ENCODE peak calls at places on chromosomes 11 and 22, in six cellular contexts. G is cardiac muscle cell, K is kidney, Z is right lobe of liver, W is DND-41, M is colonic mucosa. U is an unnamed sample. For H3K9me3 and H3K4me1, the result is how much of the 10 kb centered on the place peaks cover.

GRCh38 chr11:19117760-19118097 is 761 bp downstream of the ZDHHC13 start:
- DNase-seq in G (peak), K (no peak), Z (no peak), W (no peak), M (no peak), U (no peak)

GRCh38 chr11:2804701-2805387 is 80.7 kb downstream of the CDKN1C start:
- DNase-seq in G (no peak), K (peak), Z (no peak), W (no peak), M (peak), U (no peak)

GRCh38 chr22:32618461-32619140 is 144.0 kb downstream of the FBXO7 start:
- DNase-seq in G (peak), K (no peak), Z (peak), W (no peak), M (peak), U (no peak)

GRCh38 chr11:125516266-125516665 is 20.2 kb upstream of the FEZ1 start:
- DNase-seq in G (no peak), K (no peak), Z (no peak), W (no peak), M (no peak), U (no peak)

GRCh38 chr11:101706541-101706940 is 122.7 kb upstream of the TRPC6 start:
- DNase-seq in G (no peak), K (no peak), Z (no peak), W (no peak), M (no peak), U (no peak)

GRCh38 chr11:96614846-96615245 is 225.0 kb downstream of the JRKL start:
- DNase-seq in G (no peak), K (no peak), Z (no peak), W (no peak), M (no peak), U (no peak)

GRCh38 chr11:35404397-35404775 is 15.0 kb downstream of the SLC1A2 start:
- DNase-seq in G (peak), K (no peak), Z (no peak), W (peak), M (peak), U (no peak)

GRCh38 chr11:65662247-65662801 is 392 bp downstream of the RELA start:
- DNase-seq in G (peak), K (no peak), Z (no peak), W (no peak), M (peak), U (no peak)

GRCh38 chr11:43358308-43358669 is 431 bp upstream of the TTC17 start:
- DNase-seq in G (peak), K (no peak), Z (no peak), W (no peak), M (no peak), U (no peak)

GRCh38 chr11:27453701-27454100 is 18.9 kb downstream of the LGR4 start:
- DNase-seq in G (no peak), K (no peak), Z (no peak), W (no peak), M (no peak), U (no peak)

GRCh38 chr11:70205766-70206165 is 2.7 kb downstream of the FADD start:
- DNase-seq in G (no peak), K (no peak), Z (no peak), W (no peak), M (no peak), U (no peak)

GRCh38 chr11:126461996-126462395 is 106.5 kb downstream of the ST3GAL4 start:
- DNase-seq in G (no peak), K (no peak), Z (no peak), W (no peak), M (no peak), U (no peak)

GRCh38 chr11:130555251-130555841 is 106.9 kb downstream of the ADAMTS15 start:
- DNase-seq in G (peak), K (no peak), Z (no peak), W (no peak), M (no peak), U (no peak)

GRCh38 chr11:65182258-65183170 is 786 bp downstream of the CAPN1 start:
- DNase-seq in G (peak), K (peak), Z (peak), W (peak), M (peak), U (no peak)

GRCh38 chr22:50027639-50028537 is 15.3 kb upstream of the IL17REL start:
- DNase-seq in G (no peak), K (peak), Z (peak), W (no peak), M (no peak), U (peak)

GRCh38 chr11:66617148-66617814 is 851 bp downstream of the RBM14 start:
- DNase-seq in G (peak), K (no peak), Z (peak), W (no peak), M (no peak), U (no peak)

GRCh38 chr11:68312117-68312779 is at the start of gene LRP5:
- DNase-seq in G (peak), K (no peak), Z (peak), W (peak), M (no peak), U (no peak)

GRCh38 chr11:11738370-11738769 is 103.4 kb upstream of the USP47 start:
- DNase-seq in G (no peak), K (no peak), Z (no peak), W (no peak), M (no peak), U (no peak)

GRCh38 chr22:29689872-29690213 is 30.0 kb upstream of the CABP7 start:
- DNase-seq in G (peak), K (no peak), Z (peak), W (peak), M (peak), U (no peak)

GRCh38 chr11:4626207-4627105 is 10.8 kb upstream of the OR51D1 start:
- DNase-seq in G (peak), K (no peak), Z (peak), W (peak), M (peak), U (peak)

GRCh38 chr11:117217141-117217609 is 14.7 kb downstream of the PCSK7 start:
- DNase-seq in G (peak), K (peak), Z (no peak), W (no peak), M (no peak), U (no peak)

GRCh38 chr11:98572941-98573340 is 447.8 kb upstream of the CNTN5 start:
- DNase-seq in G (no peak), K (no peak), Z (no peak), W (no peak), M (no peak), U (no peak)

GRCh38 chr11:45025716-45026492 is 75.2 kb upstream of the TP53I11 start:
- DNase-seq in G (peak), K (peak), Z (no peak), W (peak), M (no peak), U (no peak)

GRCh38 chr22:21001601-21002325 is at the start of gene THAP7:
- DNase-seq in G (peak), K (peak), Z (peak), W (peak), M (peak), U (peak)

GRCh38 chr11:8271106-8271886 is 7.6 kb upstream of the LMO1 start:
- DNase-seq in G (no peak), K (no peak), Z (peak), W (no peak), M (no peak), U (no peak)

GRCh38 chr11:91959411-91959810 is 265.2 kb upstream of the FAT3 start:
- DNase-seq in G (no peak), K (no peak), Z (no peak), W (no peak), M (no peak), U (no peak)

GRCh38 chr11:132496341-132496740 is 1036.0 kb downstream of the OPCML start:
- DNase-seq in G (peak), K (no peak), Z (no peak), W (no peak), M (no peak), U (no peak)

GRCh38 chr11:71222318-71223080 is 29.9 kb downstream of the SHANK2 start:
- DNase-seq in G (peak), K (no peak), Z (peak), W (no peak), M (peak), U (no peak)

GRCh38 chr22:37544955-37545702 is 15.2 kb upstream of the CDC42EP1 start:
- DNase-seq in G (peak), K (peak), Z (peak), W (peak), M (peak), U (peak)

GRCh38 chr22:18088825-18089568 is 11.2 kb downstream of the PEX26 start:
- DNase-seq in G (no peak), K (no peak), Z (no peak), W (no peak), M (peak), U (no peak)

GRCh38 chr11:11909727-11910126 is 68.0 kb downstream of the USP47 start:
- DNase-seq in G (no peak), K (no peak), Z (no peak), W (no peak), M (no peak), U (no peak)

GRCh38 chr22:46884365-46884764 is 121.9 kb downstream of the TBC1D22A start:
- DNase-seq in G (no peak), K (no peak), Z (no peak), W (no peak), M (no peak), U (no peak)

GRCh38 chr11:36447947-36448346 is 62.1 kb downstream of the TRAF6 start:
- DNase-seq in G (no peak), K (no peak), Z (no peak), W (no peak), M (no peak), U (no peak)

GRCh38 chr11:112655386-112655785 is 305.8 kb upstream of the NCAM1 start:
- DNase-seq in G (peak), K (peak), Z (peak), W (no peak), M (peak), U (no peak)

GRCh38 chr11:86214710-86215109 is 29.8 kb upstream of the EED start:
- DNase-seq in G (no peak), K (no peak), Z (no peak), W (no peak), M (no peak), U (no peak)

GRCh38 chr22:19876941-19877625 is 22.4 kb upstream of the GNB1L start:
- DNase-seq in G (no peak), K (peak), Z (no peak), W (no peak), M (no peak), U (no peak)
- H3K27ac ChIP-seq in G (no peak), K (no peak), Z (no peak), W (peak), M (no peak), U (no peak)

GRCh38 chr22:48709976-48710375 is 1117.7 kb downstream of the BRD1 start:
- DNase-seq in G (no peak), K (peak), Z (no peak), W (no peak), M (no peak), U (no peak)
- H3K9me3 ChIP-seq in G (under half), K (under half), Z (under half), W (under half), M (under half), U (under half)

GRCh38 chr11:88174627-88175003 is 628 bp downstream of the RAB38 start:
- DNase-seq in G (peak), K (peak), Z (peak), W (no peak), M (peak), U (no peak)
- H3K4me1 ChIP-seq in G (under half), K (under half), Z (under half), W (under half), M (under half), U (under half)

GRCh38 chr11:115390441-115390840 is 113.8 kb downstream of the CADM1 start:
- DNase-seq in G (no peak), K (no peak), Z (no peak), W (no peak), M (no peak), U (no peak)

GRCh38 chr11:115391162-115391561 is 113.1 kb downstream of the CADM1 start:
- DNase-seq in G (no peak), K (no peak), Z (no peak), W (no peak), M (no peak), U (no peak)

GRCh38 chr11:115389790-115390189 is 114.4 kb downstream of the CADM1 start:
- DNase-seq in G (no peak), K (no peak), Z (no peak), W (no peak), M (no peak), U (no peak)

GRCh38 chr11:115396533-115396932 is 107.7 kb downstream of the CADM1 start:
- DNase-seq in G (no peak), K (no peak), Z (no peak), W (no peak), M (no peak), U (no peak)

GRCh38 chr11:115391598-115391997 is 112.6 kb downstream of the CADM1 start:
- DNase-seq in G (no peak), K (no peak), Z (no peak), W (no peak), M (no peak), U (no peak)
- H3K27ac ChIP-seq in G (peak), K (no peak), Z (no peak), W (no peak), M (no peak), U (no peak)

DNA sequence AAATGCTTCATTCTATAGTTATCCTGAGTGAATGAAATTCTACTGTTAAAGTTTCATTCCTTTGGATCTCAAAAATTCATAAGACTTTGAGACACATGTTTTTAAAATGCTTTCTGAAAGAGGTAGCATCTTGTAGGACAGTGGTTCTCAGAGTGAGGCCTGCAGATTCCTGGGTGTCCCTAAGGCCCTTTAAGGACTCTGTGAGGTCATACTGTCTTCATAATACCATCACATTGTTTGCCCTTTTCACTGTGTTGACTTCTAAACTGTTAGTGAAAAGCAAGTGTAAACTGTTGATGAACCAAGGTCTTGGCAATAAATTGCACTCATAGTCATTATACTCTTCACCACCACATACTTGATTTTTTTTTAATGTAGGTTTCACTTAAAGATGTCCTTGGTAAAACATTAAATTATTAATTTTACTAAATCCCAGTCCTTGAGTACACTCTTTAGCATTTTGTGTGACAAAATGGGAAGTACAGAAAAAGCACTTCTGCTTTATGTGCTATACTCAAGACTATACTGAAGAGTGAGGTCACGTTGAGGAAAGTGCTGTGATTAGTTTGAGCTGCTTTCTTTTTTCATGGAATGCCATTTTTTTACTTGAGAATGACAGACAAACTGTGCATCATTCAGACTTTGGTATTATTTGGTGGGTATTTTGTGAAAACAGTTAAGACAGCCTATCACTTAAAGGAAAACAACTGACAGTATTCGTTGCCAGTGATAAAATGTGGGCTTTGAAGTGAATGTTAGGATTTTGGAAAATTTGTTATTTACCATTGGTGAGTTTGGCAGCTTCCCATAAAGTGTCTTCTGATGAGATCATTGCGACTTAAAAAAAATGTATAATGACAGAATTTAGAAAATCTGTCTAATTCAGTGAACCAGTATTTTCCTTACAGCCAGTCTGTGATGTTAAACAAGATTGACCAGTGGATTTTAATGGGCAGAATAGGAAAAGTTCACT is 61.1 kb downstream of the SPECC1L start:
- DNase-seq in G (no peak), K (no peak), Z (no peak), W (no peak), M (no peak), U (no peak)
- H3K9me3 ChIP-seq in G (under half), K (under half), Z (under half), W (under half), M (under half), U (under half)

GRCh38 chr22:33909075-33909458 is 11.2 kb downstream of the LARGE1 start:
- DNase-seq in G (peak), K (no peak), Z (no peak), W (no peak), M (no peak), U (no peak)

GRCh38 chr22:33906954-33907353 is 13.3 kb downstream of the LARGE1 start:
- DNase-seq in G (no peak), K (no peak), Z (no peak), W (no peak), M (no peak), U (no peak)

GRCh38 chr22:33908201-33909074 is 11.8 kb downstream of the LARGE1 start:
- DNase-seq in G (no peak), K (no peak), Z (no peak), W (no peak), M (no peak), U (no peak)

GRCh38 chr22:33913188-33913587 is 7.1 kb downstream of the LARGE1 start:
- DNase-seq in G (no peak), K (no peak), Z (no peak), W (no peak), M (no peak), U (no peak)

GRCh38 chr22:33909906-33910305 is 10.4 kb downstream of the LARGE1 start:
- DNase-seq in G (peak), K (no peak), Z (no peak), W (no peak), M (no peak), U (no peak)
- H3K4me1 ChIP-seq in G (under half), K (under half), Z (under half), W (under half), M (under half), U (under half)

U was measured in effector memory CD4-positive, alpha-beta T cell.